ENCODE peak calls at places on chromosomes 13 and 19, in ten cellular contexts. One of them, this sample, is unnamed. For H3K27me3, the result is how much of the 10 kb centered on the place peaks cover.

GRCh38 chr13:36370108-36370429 is 23.9 kb upstream of the SPART start:
- DNase-seq in mesendoderm: no peak
- DNase-seq in breast epithelium: no peak
- DNase-seq in prostate gland: no peak
- DNase-seq in tibial nerve: peak
- DNase-seq in aorta: no peak
- DNase-seq in right cardiac atrium: peak
- DNase-seq in vagina: no peak
- DNase-seq in CD8-positive, alpha-beta T cell: no peak
- DNase-seq in endodermal cell: no peak
- DNase-seq in this sample: no peak

GRCh38 chr13:97030705-97031452 is 36.6 kb upstream of the OXGR1 start:
- DNase-seq in mesendoderm: peak
- DNase-seq in breast epithelium: no peak
- DNase-seq in prostate gland: no peak
- DNase-seq in tibial nerve: no peak
- DNase-seq in aorta: no peak
- DNase-seq in right cardiac atrium: no peak
- DNase-seq in vagina: no peak
- DNase-seq in CD8-positive, alpha-beta T cell: no peak
- DNase-seq in endodermal cell: no peak
- DNase-seq in this sample: peak

GRCh38 chr19:35105047-35105410 is 10.6 kb upstream of the FXYD3 start:
- DNase-seq in mesendoderm: no peak
- DNase-seq in breast epithelium: no peak
- DNase-seq in prostate gland: no peak
- DNase-seq in tibial nerve: no peak
- DNase-seq in aorta: no peak
- DNase-seq in right cardiac atrium: no peak
- DNase-seq in vagina: no peak
- DNase-seq in CD8-positive, alpha-beta T cell: no peak
- DNase-seq in endodermal cell: no peak
- DNase-seq in this sample: no peak

GRCh38 chr13:40624338-40624737 is 42.1 kb downstream of the FOXO1 start:
- DNase-seq in mesendoderm: peak
- DNase-seq in breast epithelium: no peak
- DNase-seq in prostate gland: no peak
- DNase-seq in tibial nerve: no peak
- DNase-seq in aorta: no peak
- DNase-seq in right cardiac atrium: no peak
- DNase-seq in vagina: no peak
- DNase-seq in CD8-positive, alpha-beta T cell: no peak
- DNase-seq in endodermal cell: no peak
- DNase-seq in this sample: no peak

GRCh38 chr13:106155411-106155810 is 380.1 kb downstream of the EFNB2 start:
- DNase-seq in mesendoderm: no peak
- DNase-seq in breast epithelium: no peak
- DNase-seq in prostate gland: no peak
- DNase-seq in tibial nerve: no peak
- DNase-seq in aorta: no peak
- DNase-seq in right cardiac atrium: no peak
- DNase-seq in vagina: no peak
- DNase-seq in CD8-positive, alpha-beta T cell: no peak
- DNase-seq in endodermal cell: no peak
- DNase-seq in this sample: no peak

GRCh38 chr13:52882803-52883202 is 34.4 kb upstream of the PCDH8 start:
- DNase-seq in mesendoderm: no peak
- DNase-seq in breast epithelium: no peak
- DNase-seq in prostate gland: no peak
- DNase-seq in tibial nerve: no peak
- DNase-seq in aorta: no peak
- DNase-seq in right cardiac atrium: no peak
- DNase-seq in vagina: no peak
- DNase-seq in CD8-positive, alpha-beta T cell: no peak
- DNase-seq in endodermal cell: peak
- DNase-seq in this sample: no peak

GRCh38 chr13:40206241-40207109 is 460.0 kb downstream of the FOXO1 start:
- DNase-seq in mesendoderm: no peak
- DNase-seq in breast epithelium: no peak
- DNase-seq in prostate gland: no peak
- DNase-seq in tibial nerve: no peak
- DNase-seq in aorta: no peak
- DNase-seq in right cardiac atrium: no peak
- DNase-seq in vagina: no peak
- DNase-seq in CD8-positive, alpha-beta T cell: peak
- DNase-seq in endodermal cell: no peak
- DNase-seq in this sample: no peak

GRCh38 chr13:98490866-98491265 is 86.0 kb downstream of the STK24 start:
- DNase-seq in mesendoderm: no peak
- DNase-seq in breast epithelium: no peak
- DNase-seq in prostate gland: no peak
- DNase-seq in tibial nerve: no peak
- DNase-seq in aorta: no peak
- DNase-seq in right cardiac atrium: no peak
- DNase-seq in vagina: no peak
- DNase-seq in CD8-positive, alpha-beta T cell: no peak
- DNase-seq in endodermal cell: peak
- DNase-seq in this sample: peak

GRCh38 chr19:13294812-13295567 is 144.8 kb downstream of the IER2 start:
- DNase-seq in mesendoderm: no peak
- DNase-seq in breast epithelium: no peak
- DNase-seq in prostate gland: no peak
- DNase-seq in tibial nerve: no peak
- DNase-seq in aorta: no peak
- DNase-seq in right cardiac atrium: no peak
- DNase-seq in vagina: no peak
- DNase-seq in CD8-positive, alpha-beta T cell: no peak
- DNase-seq in endodermal cell: no peak
- DNase-seq in this sample: no peak

GRCh38 chr13:100388923-100389322 is 199.7 kb downstream of the GGACT start:
- DNase-seq in mesendoderm: no peak
- DNase-seq in breast epithelium: no peak
- DNase-seq in prostate gland: no peak
- DNase-seq in tibial nerve: no peak
- DNase-seq in aorta: no peak
- DNase-seq in right cardiac atrium: no peak
- DNase-seq in vagina: no peak
- DNase-seq in CD8-positive, alpha-beta T cell: no peak
- DNase-seq in endodermal cell: no peak
- DNase-seq in this sample: no peak

GRCh38 chr19:788821-789472 is 8.3 kb upstream of the PTBP1 start:
- DNase-seq in mesendoderm: peak
- DNase-seq in breast epithelium: no peak
- DNase-seq in prostate gland: no peak
- DNase-seq in tibial nerve: no peak
- DNase-seq in aorta: no peak
- DNase-seq in right cardiac atrium: no peak
- DNase-seq in vagina: no peak
- DNase-seq in CD8-positive, alpha-beta T cell: no peak
- DNase-seq in endodermal cell: peak
- DNase-seq in this sample: peak

GRCh38 chr13:110118106-110118505 is 188.9 kb downstream of the COL4A1 start:
- DNase-seq in mesendoderm: no peak
- DNase-seq in breast epithelium: peak
- DNase-seq in prostate gland: no peak
- DNase-seq in tibial nerve: no peak
- DNase-seq in aorta: no peak
- DNase-seq in right cardiac atrium: no peak
- DNase-seq in vagina: peak
- DNase-seq in CD8-positive, alpha-beta T cell: no peak
- DNase-seq in endodermal cell: peak
- DNase-seq in this sample: no peak

GRCh38 chr13:51488212-51488611 is 35.4 kb upstream of the INTS6 start:
- DNase-seq in mesendoderm: no peak
- DNase-seq in breast epithelium: no peak
- DNase-seq in prostate gland: no peak
- DNase-seq in tibial nerve: no peak
- DNase-seq in aorta: no peak
- DNase-seq in right cardiac atrium: no peak
- DNase-seq in vagina: no peak
- DNase-seq in CD8-positive, alpha-beta T cell: no peak
- DNase-seq in endodermal cell: no peak
- DNase-seq in this sample: no peak

GRCh38 chr13:49110122-49110831 is 109.9 kb upstream of the MLNR start:
- DNase-seq in mesendoderm: peak
- DNase-seq in breast epithelium: peak
- DNase-seq in prostate gland: peak
- DNase-seq in tibial nerve: peak
- DNase-seq in aorta: peak
- DNase-seq in right cardiac atrium: peak
- DNase-seq in vagina: no peak
- DNase-seq in CD8-positive, alpha-beta T cell: peak
- DNase-seq in endodermal cell: peak
- DNase-seq in this sample: peak

DNA sequence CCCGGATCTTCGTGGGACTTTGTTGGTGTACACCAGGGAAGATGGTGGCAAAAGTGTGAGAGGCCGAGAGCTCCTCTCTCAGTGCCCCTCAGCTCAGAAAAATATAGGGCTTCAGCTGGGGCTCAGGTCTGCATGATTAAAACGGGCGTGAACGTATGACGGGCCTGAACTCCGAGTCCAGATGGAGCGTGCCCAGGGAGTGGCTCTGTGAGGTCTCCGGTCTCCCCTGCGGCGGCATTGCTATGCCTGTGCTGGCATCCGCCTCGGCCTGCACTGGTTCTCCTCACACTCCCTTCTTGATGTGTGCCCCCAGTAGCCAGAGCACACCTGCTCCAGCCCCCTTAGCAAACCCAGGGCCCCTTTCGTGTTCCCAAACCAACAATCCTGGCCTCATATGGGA is 82.0 kb downstream of the TEX29 start:
- DNase-seq in mesendoderm: no peak
- DNase-seq in breast epithelium: no peak
- DNase-seq in prostate gland: no peak
- DNase-seq in tibial nerve: no peak
- DNase-seq in aorta: peak
- DNase-seq in right cardiac atrium: no peak
- DNase-seq in vagina: no peak
- DNase-seq in CD8-positive, alpha-beta T cell: no peak
- DNase-seq in endodermal cell: no peak
- DNase-seq in this sample: no peak
- H3K27me3 ChIP-seq in mesendoderm: under half
- H3K27me3 ChIP-seq in breast epithelium: under half
- H3K27me3 ChIP-seq in prostate gland: under half
- H3K27me3 ChIP-seq in tibial nerve: under half
- H3K27me3 ChIP-seq in aorta: under half
- H3K27me3 ChIP-seq in right cardiac atrium: under half
- H3K27me3 ChIP-seq in vagina: under half
- H3K27me3 ChIP-seq in CD8-positive, alpha-beta T cell: under half
- H3K27me3 ChIP-seq in endodermal cell: under half
- H3K27me3 ChIP-seq in this sample: half or more

DNA sequence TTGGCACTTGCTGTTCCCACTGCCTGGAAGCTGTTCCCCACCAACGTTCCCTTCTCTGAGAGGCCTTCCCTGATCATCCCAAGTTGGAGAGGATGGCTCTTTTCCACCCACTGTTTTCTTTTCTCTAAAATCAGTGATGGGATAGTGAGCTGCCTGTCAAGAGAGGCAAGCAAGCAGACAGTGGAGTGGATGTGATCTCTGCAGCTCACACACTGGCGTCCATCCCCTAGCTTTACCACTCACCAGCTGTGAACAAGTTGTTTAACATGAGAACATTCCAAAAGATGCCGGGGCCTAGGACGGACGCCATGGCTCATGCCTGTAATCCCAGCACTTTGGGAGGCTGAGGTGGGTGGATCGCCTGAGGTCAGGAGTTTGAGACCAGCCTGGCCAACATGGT is 28.0 kb upstream of the SEMA6B start:
- DNase-seq in mesendoderm: no peak
- DNase-seq in breast epithelium: no peak
- DNase-seq in prostate gland: no peak
- DNase-seq in tibial nerve: no peak
- DNase-seq in aorta: no peak
- DNase-seq in right cardiac atrium: peak
- DNase-seq in vagina: no peak
- DNase-seq in CD8-positive, alpha-beta T cell: no peak
- DNase-seq in endodermal cell: no peak
- DNase-seq in this sample: no peak
- H3K27me3 ChIP-seq in mesendoderm: under half
- H3K27me3 ChIP-seq in breast epithelium: under half
- H3K27me3 ChIP-seq in prostate gland: under half
- H3K27me3 ChIP-seq in tibial nerve: half or more
- H3K27me3 ChIP-seq in aorta: under half
- H3K27me3 ChIP-seq in right cardiac atrium: under half
- H3K27me3 ChIP-seq in vagina: under half
- H3K27me3 ChIP-seq in CD8-positive, alpha-beta T cell: under half
- H3K27me3 ChIP-seq in endodermal cell: under half
- H3K27me3 ChIP-seq in this sample: under half

DNA sequence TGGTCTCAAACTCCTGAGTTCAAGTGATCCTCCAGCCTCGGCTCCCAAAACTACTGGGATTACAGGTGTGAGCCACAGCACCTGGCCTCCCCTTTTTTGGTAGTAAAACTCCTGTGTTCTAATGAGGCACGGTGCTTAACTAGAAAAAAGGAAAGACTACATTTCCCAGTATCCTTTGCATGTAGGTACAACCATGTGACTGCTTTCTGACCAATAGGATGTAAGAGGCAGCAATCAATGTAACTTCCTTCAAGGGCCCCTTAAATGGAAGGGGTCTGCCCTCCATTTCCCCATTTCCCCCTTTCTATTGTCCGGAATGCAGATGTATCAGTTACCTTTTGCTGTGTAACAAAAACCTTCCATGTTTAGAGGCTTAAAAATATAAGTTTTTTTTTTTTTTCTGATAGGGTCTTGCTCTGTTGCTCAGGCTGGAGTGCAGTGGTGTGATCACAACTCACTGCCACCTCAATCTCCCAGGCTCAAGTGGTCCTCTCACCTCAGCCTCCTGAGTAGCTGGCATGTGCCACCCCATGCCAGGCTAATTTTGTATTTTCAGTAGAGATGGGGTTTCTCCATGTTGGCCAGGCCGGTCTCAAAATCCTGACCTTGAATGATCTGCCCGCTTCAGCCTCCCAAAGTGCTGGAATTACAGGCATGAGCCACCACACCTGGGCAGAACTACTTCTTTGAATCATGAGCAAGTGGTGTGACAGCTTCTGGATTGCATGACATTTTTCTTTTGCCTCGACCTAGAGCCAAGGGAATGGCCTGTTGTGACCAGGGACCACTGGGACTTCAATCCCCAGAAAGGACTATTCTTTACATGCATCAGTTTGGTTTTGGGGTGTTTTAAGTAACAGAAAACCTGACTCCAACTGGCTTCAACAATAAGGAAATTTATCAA is 2.4 kb downstream of the GPR32 start:
- DNase-seq in mesendoderm: no peak
- DNase-seq in breast epithelium: no peak
- DNase-seq in prostate gland: no peak
- DNase-seq in tibial nerve: no peak
- DNase-seq in aorta: no peak
- DNase-seq in right cardiac atrium: no peak
- DNase-seq in vagina: no peak
- DNase-seq in CD8-positive, alpha-beta T cell: no peak
- DNase-seq in endodermal cell: no peak
- DNase-seq in this sample: no peak
- H3K27me3 ChIP-seq in mesendoderm: under half
- H3K27me3 ChIP-seq in breast epithelium: under half
- H3K27me3 ChIP-seq in prostate gland: under half
- H3K27me3 ChIP-seq in tibial nerve: half or more
- H3K27me3 ChIP-seq in aorta: under half
- H3K27me3 ChIP-seq in right cardiac atrium: under half
- H3K27me3 ChIP-seq in vagina: under half
- H3K27me3 ChIP-seq in CD8-positive, alpha-beta T cell: under half
- H3K27me3 ChIP-seq in endodermal cell: under half
- H3K27me3 ChIP-seq in this sample: under half

GRCh38 chr19:51128227-51128626 is 3.5 kb downstream of the SIGLEC9 start:
- DNase-seq in mesendoderm: no peak
- DNase-seq in breast epithelium: no peak
- DNase-seq in prostate gland: no peak
- DNase-seq in tibial nerve: no peak
- DNase-seq in aorta: no peak
- DNase-seq in right cardiac atrium: no peak
- DNase-seq in vagina: no peak
- DNase-seq in CD8-positive, alpha-beta T cell: no peak
- DNase-seq in endodermal cell: no peak
- DNase-seq in this sample: no peak
- H3K27me3 ChIP-seq in mesendoderm: under half
- H3K27me3 ChIP-seq in breast epithelium: under half
- H3K27me3 ChIP-seq in prostate gland: under half
- H3K27me3 ChIP-seq in tibial nerve: under half
- H3K27me3 ChIP-seq in aorta: under half
- H3K27me3 ChIP-seq in right cardiac atrium: under half
- H3K27me3 ChIP-seq in vagina: under half
- H3K27me3 ChIP-seq in CD8-positive, alpha-beta T cell: under half
- H3K27me3 ChIP-seq in endodermal cell: under half
- H3K27me3 ChIP-seq in this sample: half or more